ENCODE peak calls at places on chromosomes 1 and 21, in eight cellular contexts. N is H1, U is dorsolateral prefrontal cortex, H is kidney epithelial cell, V is NB4, G is tibial nerve, S is colonic mucosa, O is right lobe of liver. W is an unnamed sample.

GRCh38 chr1:156664046-156664948 is 12.9 kb downstream of the NES start:
- DNase-seq in N (peak; percentile 55), U (no peak), H (no peak), V (no peak), G (no peak), S (no peak), O (no peak), W (no peak)

GRCh38 chr1:16615253-16616252 is 2.2 kb upstream of the NBPF1 start:
- DNase-seq in N (peak; percentile 48), U (no peak), H (no peak), V (no peak), G (no peak), S (peak; percentile 36), O (peak; percentile 60), W (peak; percentile 27)

GRCh38 chr21:38472709-38473108 is 25.6 kb downstream of the ERG start:
- DNase-seq in N (peak; percentile 61), U (no peak), H (no peak), V (no peak), G (no peak), S (no peak), O (no peak), W (no peak)

GRCh38 chr1:85862456-85862855 is 154.2 kb upstream of the ZNHIT6 start:
- DNase-seq in N (no peak), U (no peak), H (peak; percentile 23), V (no peak), G (no peak), S (no peak), O (no peak), W (no peak)

GRCh38 chr1:165034136-165034535 is 322.4 kb downstream of the LMX1A start:
- DNase-seq in N (no peak), U (no peak), H (no peak), V (no peak), G (no peak), S (no peak), O (no peak), W (no peak)

GRCh38 chr21:36104306-36105300 is 30.3 kb upstream of the CBR3 start:
- DNase-seq in N (peak; percentile 92), U (peak; percentile 72), H (peak; percentile 77), V (no peak), G (peak; percentile 56), S (peak; percentile 45), O (no peak), W (no peak)

GRCh38 chr1:61639218-61639617 is 85.7 kb downstream of the TM2D1 start:
- DNase-seq in N (no peak), U (no peak), H (no peak), V (no peak), G (peak; percentile 45), S (no peak), O (no peak), W (no peak)

GRCh38 chr1:18805925-18806849 is 53.3 kb downstream of the TAS1R2 start:
- DNase-seq in N (no peak), U (no peak), H (no peak), V (no peak), G (no peak), S (no peak), O (no peak), W (no peak)

GRCh38 chr1:36692465-36692864 is 209.8 kb upstream of the CSF3R start:
- DNase-seq in N (no peak), U (no peak), H (no peak), V (no peak), G (no peak), S (no peak), O (no peak), W (no peak)

GRCh38 chr1:116909511-116910378 is at the start of gene PTGFRN:
- DNase-seq in N (peak; percentile 86), U (peak; percentile 70), H (no peak), V (peak; percentile 75), G (peak; percentile 29), S (peak; percentile 81), O (peak; percentile 69), W (no peak)

GRCh38 chr21:31395268-31395667 is 51.2 kb upstream of the TIAM1 start:
- DNase-seq in N (no peak), U (peak; percentile 55), H (no peak), V (no peak), G (no peak), S (no peak), O (no peak), W (no peak)

GRCh38 chr1:70666381-70667140 is 255.5 kb downstream of the CTH start:
- DNase-seq in N (no peak), U (no peak), H (no peak), V (no peak), G (no peak), S (no peak), O (no peak), W (no peak)

GRCh38 chr1:6086358-6086757 is 40.7 kb downstream of the KCNAB2 start:
- DNase-seq in N (no peak), U (no peak), H (no peak), V (no peak), G (no peak), S (no peak), O (no peak), W (no peak)

GRCh38 chr1:183480971-183481431 is 8.7 kb downstream of the SMG7 start:
- DNase-seq in N (no peak), U (no peak), H (no peak), V (no peak), G (no peak), S (no peak), O (no peak), W (no peak)

GRCh38 chr1:112707217-112708001 is 482 bp upstream of the RHOC start:
- DNase-seq in N (peak; percentile 94), U (peak; percentile 84), H (peak; percentile 64), V (peak; percentile 87), G (peak; percentile 80), S (peak; percentile 90), O (peak; percentile 92), W (peak; percentile 66)

GRCh38 chr1:115969509-115969908 is 6.8 kb upstream of the SLC22A15 start:
- DNase-seq in N (peak; percentile 68), U (no peak), H (no peak), V (peak; percentile 86), G (no peak), S (no peak), O (no peak), W (no peak)

GRCh38 chr1:54273837-54274192 is 73.8 kb downstream of the MRPL37 start:
- DNase-seq in N (no peak), U (no peak), H (no peak), V (no peak), G (peak; percentile 55), S (no peak), O (no peak), W (no peak)

GRCh38 chr21:37560385-37560784 is 193.8 kb downstream of the DYRK1A start:
- DNase-seq in N (no peak), U (no peak), H (no peak), V (no peak), G (no peak), S (no peak), O (peak; percentile 74), W (no peak)

GRCh38 chr1:178540646-178541045 is 27.7 kb downstream of the TEX35 start:
- DNase-seq in N (no peak), U (peak; percentile 74), H (no peak), V (no peak), G (no peak), S (no peak), O (no peak), W (no peak)

GRCh38 chr1:228181635-228182034 is 16.0 kb downstream of the IBA57 start:
- DNase-seq in N (no peak), U (no peak), H (no peak), V (no peak), G (no peak), S (no peak), O (no peak), W (no peak)

GRCh38 chr1:147099192-147099591 is 73.1 kb downstream of the PRKAB2 start:
- DNase-seq in N (no peak), U (no peak), H (no peak), V (no peak), G (no peak), S (no peak), O (no peak), W (no peak)

GRCh38 chr1:198639581-198640235 is 868 bp downstream of the PTPRC start:
- DNase-seq in N (no peak), U (no peak), H (no peak), V (no peak), G (no peak), S (no peak), O (no peak), W (no peak)

GRCh38 chr1:235074335-235075120 is 54.1 kb downstream of the TOMM20 start:
- DNase-seq in N (no peak), U (peak; percentile 65), H (no peak), V (peak; percentile 84), G (no peak), S (peak; percentile 60), O (peak; percentile 88), W (no peak)

GRCh38 chr1:34709547-34709946 is 45.3 kb upstream of the GJB5 start:
- DNase-seq in N (peak; percentile 50), U (no peak), H (no peak), V (peak; percentile 6), G (no peak), S (no peak), O (no peak), W (no peak)

GRCh38 chr1:176719478-176719877 is 256.5 kb downstream of the PAPPA2 start:
- DNase-seq in N (no peak), U (no peak), H (no peak), V (no peak), G (no peak), S (no peak), O (no peak), W (no peak)

DNA sequence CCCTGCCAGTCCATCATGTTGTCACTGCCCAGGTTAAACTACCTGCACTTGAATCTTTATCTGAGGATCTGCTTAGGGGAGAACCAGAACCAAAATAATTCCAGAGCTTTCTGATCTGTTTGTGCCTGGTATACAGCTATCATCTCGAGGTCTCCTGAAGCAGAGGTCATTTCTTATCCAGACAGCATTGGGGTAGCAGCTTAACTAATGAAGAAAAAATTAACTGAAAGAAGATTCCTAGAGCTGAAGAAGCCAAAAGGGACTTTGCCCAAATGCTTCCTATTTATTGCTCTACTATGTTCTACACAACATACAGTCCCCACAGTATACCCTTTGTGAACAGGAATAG is 2.7 kb downstream of the NTPCR start:
- DNase-seq in N (no peak), U (no peak), H (no peak), V (no peak), G (no peak), S (no peak), O (no peak), W (no peak)
- TF ChIP-seq CTCF in N (no peak), U (no peak), H (no peak), V (no peak), G (no peak), S (no peak), O (no peak), W (no peak)

GRCh38 chr21:34133802-34134201 is 60.4 kb downstream of the MRPS6 start:
- DNase-seq in N (no peak), U (no peak), H (no peak), V (peak; percentile 9), G (no peak), S (no peak), O (no peak), W (no peak)
- TF ChIP-seq CTCF in N (peak; percentile 50), U (no peak), H (no peak), V (no peak), G (no peak), S (no peak), O (no peak), W (no peak)

GRCh38 chr1:201324306-201324705 is 41.0 kb downstream of the PKP1 start:
- DNase-seq in N (no peak), U (no peak), H (no peak), V (no peak), G (no peak), S (no peak), O (peak; percentile 13), W (no peak)
- TF ChIP-seq CTCF in N (no peak), U (no peak), H (no peak), V (no peak), G (no peak), S (no peak), O (no peak), W (no peak)

GRCh38 chr1:28581531-28582247 is 10.4 kb upstream of the RAB42 start:
- DNase-seq in N (peak; percentile 99), U (peak; percentile 98), H (peak; percentile 72), V (peak; percentile 97), G (peak; percentile 95), S (peak; percentile 96), O (peak; percentile 98), W (peak; percentile 76)
- TF ChIP-seq CTCF in N (no peak), U (peak; percentile 39), H (no peak), V (no peak), G (peak; percentile 68), S (no peak), O (peak; percentile 14), W (no peak)

W was measured in omental fat pad.